ENCODE peak calls at places on chromosome 6, in ten cellular contexts. One of them, this sample, is unnamed.
A peak's percentile ranks its signal among the peaks of the same experiment; 100 is the strongest.

GRCh38 chr6:16481680-16482079 is 243.3 kb downstream of the GMPR start:
- DNase-seq in body of pancreas: no peak
- DNase-seq in tibial nerve: no peak
- DNase-seq in MM.1S: no peak
- DNase-seq in psoas muscle: no peak
- DNase-seq in ovary: no peak
- DNase-seq in fibroblast of lung: no peak
- DNase-seq in thyroid gland: no peak
- DNase-seq in IMR-90: no peak
- DNase-seq in adrenal gland: no peak
- DNase-seq in this sample: no peak

GRCh38 chr6:170048615-170049256 is 242.1 kb downstream of the DLL1 start:
- DNase-seq in fibroblast of lung: peak; percentile 79
- DNase-seq in body of pancreas: no peak
- DNase-seq in adrenal gland: peak; percentile 41
- DNase-seq in tibial nerve: peak; percentile 23
- DNase-seq in thyroid gland: peak; percentile 16
- DNase-seq in IMR-90: peak; percentile 33
- DNase-seq in ovary: peak; percentile 38
- DNase-seq in MM.1S: no peak
- DNase-seq in psoas muscle: peak; percentile 39
- DNase-seq in this sample: no peak

GRCh38 chr6:11732036-11732545 is 46.5 kb downstream of the ADTRP start:
- DNase-seq in MM.1S: peak; percentile 61
- DNase-seq in body of pancreas: peak; percentile 35
- DNase-seq in IMR-90: peak; percentile 12
- DNase-seq in thyroid gland: peak; percentile 30
- DNase-seq in psoas muscle: peak; percentile 75
- DNase-seq in fibroblast of lung: peak; percentile 2
- DNase-seq in adrenal gland: peak; percentile 52
- DNase-seq in tibial nerve: peak; percentile 81
- DNase-seq in ovary: no peak
- DNase-seq in this sample: peak; percentile 63

GRCh38 chr6:83098589-83098988 is 31.1 kb downstream of the DOP1A start:
- DNase-seq in body of pancreas: no peak
- DNase-seq in ovary: no peak
- DNase-seq in IMR-90: no peak
- DNase-seq in adrenal gland: no peak
- DNase-seq in tibial nerve: no peak
- DNase-seq in psoas muscle: no peak
- DNase-seq in fibroblast of lung: no peak
- DNase-seq in MM.1S: no peak
- DNase-seq in thyroid gland: no peak
- DNase-seq in this sample: no peak

GRCh38 chr6:366972-367794 is 24.4 kb upstream of the IRF4 start:
- DNase-seq in ovary: no peak
- DNase-seq in IMR-90: no peak
- DNase-seq in fibroblast of lung: no peak
- DNase-seq in adrenal gland: no peak
- DNase-seq in body of pancreas: no peak
- DNase-seq in tibial nerve: no peak
- DNase-seq in MM.1S: no peak
- DNase-seq in thyroid gland: no peak
- DNase-seq in psoas muscle: no peak
- DNase-seq in this sample: no peak

GRCh38 chr6:143125896-143126573 is 65.3 kb downstream of the AIG1 start:
- DNase-seq in MM.1S: no peak
- DNase-seq in psoas muscle: no peak
- DNase-seq in IMR-90: no peak
- DNase-seq in ovary: no peak
- DNase-seq in tibial nerve: no peak
- DNase-seq in fibroblast of lung: no peak
- DNase-seq in thyroid gland: no peak
- DNase-seq in adrenal gland: no peak
- DNase-seq in body of pancreas: no peak
- DNase-seq in this sample: no peak

GRCh38 chr6:70079241-70079640 is 212.9 kb downstream of the COL19A1 start:
- DNase-seq in ovary: no peak
- DNase-seq in thyroid gland: no peak
- DNase-seq in adrenal gland: no peak
- DNase-seq in tibial nerve: no peak
- DNase-seq in IMR-90: no peak
- DNase-seq in body of pancreas: no peak
- DNase-seq in MM.1S: peak; percentile 7
- DNase-seq in fibroblast of lung: no peak
- DNase-seq in psoas muscle: no peak
- DNase-seq in this sample: no peak

GRCh38 chr6:5672581-5673011 is 334.1 kb downstream of the NRN1 start:
- DNase-seq in body of pancreas: no peak
- DNase-seq in ovary: no peak
- DNase-seq in psoas muscle: peak; percentile 23
- DNase-seq in adrenal gland: peak; percentile 69
- DNase-seq in thyroid gland: no peak
- DNase-seq in IMR-90: peak; percentile 90
- DNase-seq in tibial nerve: no peak
- DNase-seq in fibroblast of lung: peak; percentile 89
- DNase-seq in MM.1S: no peak
- DNase-seq in this sample: no peak

GRCh38 chr6:168905451-168906090 is 348.1 kb downstream of the THBS2 start:
- DNase-seq in IMR-90: no peak
- DNase-seq in psoas muscle: no peak
- DNase-seq in fibroblast of lung: peak; percentile 9
- DNase-seq in tibial nerve: no peak
- DNase-seq in thyroid gland: no peak
- DNase-seq in adrenal gland: no peak
- DNase-seq in ovary: no peak
- DNase-seq in body of pancreas: no peak
- DNase-seq in MM.1S: no peak
- DNase-seq in this sample: no peak

GRCh38 chr6:45951771-45952529 is 63.7 kb downstream of the CLIC5 start:
- DNase-seq in MM.1S: no peak
- DNase-seq in thyroid gland: peak; percentile 46
- DNase-seq in tibial nerve: no peak
- DNase-seq in ovary: no peak
- DNase-seq in IMR-90: no peak
- DNase-seq in adrenal gland: no peak
- DNase-seq in psoas muscle: no peak
- DNase-seq in fibroblast of lung: no peak
- DNase-seq in body of pancreas: no peak
- DNase-seq in this sample: no peak

GRCh38 chr6:5582758-5583157 is 321.4 kb downstream of the FARS2 start:
- DNase-seq in tibial nerve: no peak
- DNase-seq in thyroid gland: no peak
- DNase-seq in body of pancreas: no peak
- DNase-seq in ovary: no peak
- DNase-seq in IMR-90: no peak
- DNase-seq in adrenal gland: no peak
- DNase-seq in psoas muscle: no peak
- DNase-seq in MM.1S: no peak
- DNase-seq in fibroblast of lung: peak; percentile 21
- DNase-seq in this sample: no peak

GRCh38 chr6:137157601-137158000 is 15.8 kb downstream of the IL22RA2 start:
- DNase-seq in adrenal gland: no peak
- DNase-seq in body of pancreas: no peak
- DNase-seq in fibroblast of lung: no peak
- DNase-seq in IMR-90: no peak
- DNase-seq in thyroid gland: no peak
- DNase-seq in ovary: no peak
- DNase-seq in psoas muscle: no peak
- DNase-seq in MM.1S: no peak
- DNase-seq in tibial nerve: no peak
- DNase-seq in this sample: no peak

GRCh38 chr6:165821754-165822153 is 158.7 kb upstream of the PDE10A start:
- DNase-seq in tibial nerve: no peak
- DNase-seq in body of pancreas: no peak
- DNase-seq in IMR-90: peak; percentile 58
- DNase-seq in fibroblast of lung: no peak
- DNase-seq in adrenal gland: no peak
- DNase-seq in psoas muscle: no peak
- DNase-seq in MM.1S: no peak
- DNase-seq in ovary: no peak
- DNase-seq in thyroid gland: no peak
- DNase-seq in this sample: no peak

GRCh38 chr6:156379946-156380707 is 397.1 kb upstream of the ARID1B start:
- DNase-seq in fibroblast of lung: peak; percentile 43
- DNase-seq in tibial nerve: no peak
- DNase-seq in psoas muscle: no peak
- DNase-seq in body of pancreas: no peak
- DNase-seq in IMR-90: peak; percentile 59
- DNase-seq in adrenal gland: peak; percentile 16
- DNase-seq in ovary: no peak
- DNase-seq in MM.1S: no peak
- DNase-seq in thyroid gland: no peak
- DNase-seq in this sample: no peak

GRCh38 chr6:31901415-31901952 is 402 bp downstream of the ZBTB12 start:
- DNase-seq in tibial nerve: no peak
- DNase-seq in thyroid gland: peak; percentile 72
- DNase-seq in MM.1S: peak; percentile 44
- DNase-seq in fibroblast of lung: peak; percentile 30
- DNase-seq in adrenal gland: peak; percentile 78
- DNase-seq in body of pancreas: peak; percentile 70
- DNase-seq in IMR-90: peak; percentile 41
- DNase-seq in ovary: no peak
- DNase-seq in psoas muscle: peak; percentile 70
- DNase-seq in this sample: peak; percentile 69

GRCh38 chr6:41451039-41451438 is 95.1 kb upstream of the FOXP4 start:
- DNase-seq in body of pancreas: no peak
- DNase-seq in thyroid gland: no peak
- DNase-seq in IMR-90: no peak
- DNase-seq in MM.1S: no peak
- DNase-seq in psoas muscle: no peak
- DNase-seq in ovary: no peak
- DNase-seq in tibial nerve: no peak
- DNase-seq in fibroblast of lung: no peak
- DNase-seq in adrenal gland: no peak
- DNase-seq in this sample: peak; percentile 34

GRCh38 chr6:132247381-132248159 is 153.7 kb downstream of the MOXD1 start:
- DNase-seq in ovary: no peak
- DNase-seq in fibroblast of lung: peak; percentile 37
- DNase-seq in tibial nerve: no peak
- DNase-seq in adrenal gland: no peak
- DNase-seq in body of pancreas: no peak
- DNase-seq in IMR-90: peak; percentile 78
- DNase-seq in thyroid gland: no peak
- DNase-seq in psoas muscle: no peak
- DNase-seq in MM.1S: no peak
- DNase-seq in this sample: no peak

DNA sequence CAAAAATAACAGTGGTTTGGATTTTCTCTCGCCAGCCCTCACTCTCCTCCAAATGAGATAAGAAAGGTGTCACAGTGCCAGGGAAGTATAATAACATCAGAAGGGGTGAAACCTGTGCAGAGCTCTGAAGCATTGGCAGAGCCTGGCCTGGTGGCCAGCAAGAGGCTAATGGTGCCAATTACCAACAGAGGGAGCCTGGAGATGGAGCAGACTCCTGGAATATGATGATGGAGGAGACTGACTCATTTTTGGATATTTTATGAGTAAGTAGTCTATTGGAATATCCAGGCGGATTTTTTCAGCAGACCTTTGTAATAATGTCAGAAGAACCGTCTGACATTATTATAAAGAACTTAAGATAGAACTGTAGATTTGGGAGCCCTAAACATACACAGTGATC is 442.6 kb upstream of the MARCKS start:
- DNase-seq in thyroid gland: peak; percentile 4
- DNase-seq in adrenal gland: peak; percentile 43
- DNase-seq in psoas muscle: no peak
- DNase-seq in MM.1S: no peak
- DNase-seq in fibroblast of lung: peak; percentile 82
- DNase-seq in IMR-90: peak; percentile 81
- DNase-seq in tibial nerve: peak; percentile 32
- DNase-seq in ovary: peak; percentile 34
- DNase-seq in body of pancreas: peak; percentile 73
- DNase-seq in this sample: peak; percentile 43
- TF ChIP-seq CTCF in thyroid gland: no peak
- TF ChIP-seq CTCF in adrenal gland: peak; percentile 23
- TF ChIP-seq CTCF in psoas muscle: peak; percentile 40
- TF ChIP-seq CTCF in MM.1S: no peak
- TF ChIP-seq CTCF in fibroblast of lung: peak; percentile 70
- TF ChIP-seq CTCF in IMR-90: peak; percentile 68
- TF ChIP-seq CTCF in tibial nerve: peak; percentile 32
- TF ChIP-seq CTCF in ovary: no peak
- TF ChIP-seq CTCF in body of pancreas: peak; percentile 61
- TF ChIP-seq CTCF in this sample: peak; percentile 40

GRCh38 chr6:35080821-35081425 is 60.2 kb downstream of the TCP11 start:
- DNase-seq in adrenal gland: no peak
- DNase-seq in psoas muscle: no peak
- DNase-seq in body of pancreas: peak; percentile 2
- DNase-seq in IMR-90: no peak
- DNase-seq in thyroid gland: no peak
- DNase-seq in ovary: peak; percentile 29
- DNase-seq in MM.1S: no peak
- DNase-seq in fibroblast of lung: no peak
- DNase-seq in tibial nerve: no peak
- DNase-seq in this sample: no peak
- H3K36me3 ChIP-seq in adrenal gland: peaks cover 93% of the 10 kb centered on the region
- H3K36me3 ChIP-seq in psoas muscle: peaks cover 88% of the 10 kb centered on the region
- H3K36me3 ChIP-seq in body of pancreas: peaks cover 12% of the 10 kb centered on the region
- H3K36me3 ChIP-seq in IMR-90: peaks cover 38% of the 10 kb centered on the region
- H3K36me3 ChIP-seq in thyroid gland: peaks cover 77% of the 10 kb centered on the region
- H3K36me3 ChIP-seq in ovary: no peaks in the 10 kb centered on the region
- H3K36me3 ChIP-seq in MM.1S: no peaks in the 10 kb centered on the region
- H3K36me3 ChIP-seq in fibroblast of lung: peaks cover 1% of the 10 kb centered on the region
- H3K36me3 ChIP-seq in tibial nerve: no peaks in the 10 kb centered on the region
- H3K36me3 ChIP-seq in this sample: peaks cover 13% of the 10 kb centered on the region

GRCh38 chr6:112050417-112050816 is 3.5 kb upstream of the CCN6 start:
- DNase-seq in body of pancreas: no peak
- DNase-seq in fibroblast of lung: no peak
- DNase-seq in adrenal gland: no peak
- DNase-seq in IMR-90: no peak
- DNase-seq in ovary: no peak
- DNase-seq in thyroid gland: no peak
- DNase-seq in MM.1S: no peak
- DNase-seq in tibial nerve: no peak
- DNase-seq in psoas muscle: no peak
- DNase-seq in this sample: no peak
- H3K9me3 ChIP-seq in body of pancreas: no peaks in the 10 kb centered on the region
- H3K9me3 ChIP-seq in fibroblast of lung: no peaks in the 10 kb centered on the region
- H3K9me3 ChIP-seq in adrenal gland: no peaks in the 10 kb centered on the region
- H3K9me3 ChIP-seq in IMR-90: no peaks in the 10 kb centered on the region
- H3K9me3 ChIP-seq in ovary: no peaks in the 10 kb centered on the region
- H3K9me3 ChIP-seq in thyroid gland: no peaks in the 10 kb centered on the region
- H3K9me3 ChIP-seq in MM.1S: no peaks in the 10 kb centered on the region
- H3K9me3 ChIP-seq in tibial nerve: peaks cover 7% of the 10 kb centered on the region
- H3K9me3 ChIP-seq in psoas muscle: no peaks in the 10 kb centered on the region
- H3K9me3 ChIP-seq in this sample: no peaks in the 10 kb centered on the region

DNA sequence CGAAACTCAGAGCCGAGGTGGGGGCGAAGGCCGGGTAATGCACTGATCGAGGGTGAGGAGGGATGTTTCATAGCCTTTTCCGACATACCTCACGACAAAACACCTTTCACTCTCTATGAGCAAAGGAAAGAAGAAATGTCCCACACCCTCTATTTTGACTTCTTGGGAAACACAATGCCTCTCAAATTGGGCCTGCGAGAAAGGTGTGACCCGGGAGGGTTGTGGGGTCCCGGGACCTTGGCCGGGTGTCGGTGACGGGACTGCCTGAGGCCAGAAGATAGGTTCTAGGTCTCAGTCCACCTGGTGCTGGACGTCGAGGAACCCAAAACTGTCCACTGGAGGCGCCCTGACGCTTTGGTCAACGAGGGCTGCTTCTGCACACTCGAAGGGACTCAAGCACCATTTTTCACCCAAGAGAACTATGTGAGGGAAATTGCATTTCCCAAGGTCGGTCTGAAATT is 41.1 kb upstream of the OSTM1 start:
- DNase-seq in body of pancreas: peak; percentile 68
- DNase-seq in psoas muscle: no peak
- DNase-seq in fibroblast of lung: peak; percentile 33
- DNase-seq in ovary: peak; percentile 54
- DNase-seq in thyroid gland: peak; percentile 66
- DNase-seq in IMR-90: peak; percentile 11
- DNase-seq in MM.1S: no peak
- DNase-seq in tibial nerve: no peak
- DNase-seq in adrenal gland: peak; percentile 40
- DNase-seq in this sample: no peak
- TF ChIP-seq CTCF in body of pancreas: peak; percentile 49
- TF ChIP-seq CTCF in psoas muscle: peak; percentile 22
- TF ChIP-seq CTCF in fibroblast of lung: peak; percentile 16
- TF ChIP-seq CTCF in ovary: no peak
- TF ChIP-seq CTCF in thyroid gland: peak; percentile 31
- TF ChIP-seq CTCF in IMR-90: peak; percentile 26
- TF ChIP-seq CTCF in MM.1S: peak; percentile 44
- TF ChIP-seq CTCF in tibial nerve: no peak
- TF ChIP-seq CTCF in adrenal gland: peak; percentile 18
- TF ChIP-seq CTCF in this sample: no peak